ENCODE peak calls at places on chromosomes 13 and 19, in five cellular contexts. One of them, this sample, is unnamed.

GRCh38 chr19:35381318-35381717 is 10.4 kb downstream of the GPR42 start:
- DNase-seq in pancreas: no peak
- DNase-seq in K562: no peak
- DNase-seq in thoracic aorta: no peak
- DNase-seq in foreskin keratinocyte: no peak
- DNase-seq in this sample: no peak

GRCh38 chr19:4051175-4052101 is 15.3 kb downstream of the ZBTB7A start:
- DNase-seq in foreskin keratinocyte: peak; percentile 46
- DNase-seq in thoracic aorta: no peak
- DNase-seq in pancreas: no peak
- DNase-seq in K562: no peak
- DNase-seq in this sample: peak; percentile 93

GRCh38 chr19:42693760-42694350 is 46.4 kb downstream of the PSG3 start:
- DNase-seq in K562: peak; percentile 19
- DNase-seq in thoracic aorta: no peak
- DNase-seq in foreskin keratinocyte: peak; percentile 6
- DNase-seq in pancreas: peak; percentile 6
- DNase-seq in this sample: peak; percentile 43

GRCh38 chr13:111948281-111948680 is 118.7 kb upstream of the SOX1 start:
- DNase-seq in K562: no peak
- DNase-seq in thoracic aorta: no peak
- DNase-seq in pancreas: no peak
- DNase-seq in foreskin keratinocyte: no peak
- DNase-seq in this sample: no peak

GRCh38 chr19:40443930-40444180 is 280 bp downstream of the SERTAD3 start:
- DNase-seq in foreskin keratinocyte: peak; percentile 32
- DNase-seq in pancreas: no peak
- DNase-seq in thoracic aorta: no peak
- DNase-seq in K562: peak; percentile 74
- DNase-seq in this sample: no peak

GRCh38 chr13:30022796-30023195 is 172.4 kb upstream of the UBL3 start:
- DNase-seq in thoracic aorta: no peak
- DNase-seq in foreskin keratinocyte: no peak
- DNase-seq in pancreas: no peak
- DNase-seq in K562: no peak
- DNase-seq in this sample: no peak

GRCh38 chr13:99404005-99404755 is 97.0 kb upstream of the GPR183 start:
- DNase-seq in pancreas: no peak
- DNase-seq in thoracic aorta: no peak
- DNase-seq in K562: no peak
- DNase-seq in foreskin keratinocyte: no peak
- DNase-seq in this sample: peak; percentile 59

GRCh38 chr13:35675651-35676050 is 199.2 kb upstream of the MAB21L1 start:
- DNase-seq in foreskin keratinocyte: no peak
- DNase-seq in K562: no peak
- DNase-seq in pancreas: no peak
- DNase-seq in thoracic aorta: no peak
- DNase-seq in this sample: no peak

GRCh38 chr19:4140237-4140711 is 13.2 kb upstream of the CREB3L3 start:
- DNase-seq in K562: peak; percentile 78
- DNase-seq in thoracic aorta: no peak
- DNase-seq in pancreas: no peak
- DNase-seq in foreskin keratinocyte: no peak
- DNase-seq in this sample: peak; percentile 38

GRCh38 chr19:48537541-48537940 is 14.4 kb upstream of the SULT2B1 start:
- DNase-seq in K562: no peak
- DNase-seq in thoracic aorta: no peak
- DNase-seq in pancreas: no peak
- DNase-seq in foreskin keratinocyte: no peak
- DNase-seq in this sample: no peak

GRCh38 chr13:113815151-113816058 is 48.5 kb downstream of the GAS6 start:
- DNase-seq in pancreas: no peak
- DNase-seq in thoracic aorta: no peak
- DNase-seq in foreskin keratinocyte: no peak
- DNase-seq in K562: no peak
- DNase-seq in this sample: no peak

GRCh38 chr13:71869274-71869673 is 2.3 kb upstream of the DACH1 start:
- DNase-seq in thoracic aorta: no peak
- DNase-seq in pancreas: no peak
- DNase-seq in foreskin keratinocyte: no peak
- DNase-seq in K562: no peak
- DNase-seq in this sample: no peak

GRCh38 chr13:101917475-101917810 is 465.0 kb downstream of the ITGBL1 start:
- DNase-seq in K562: no peak
- DNase-seq in pancreas: peak; percentile 2
- DNase-seq in foreskin keratinocyte: no peak
- DNase-seq in thoracic aorta: no peak
- DNase-seq in this sample: no peak

GRCh38 chr13:113771709-113772331 is 12.8 kb downstream of the TMEM255B start:
- DNase-seq in thoracic aorta: no peak
- DNase-seq in pancreas: no peak
- DNase-seq in K562: no peak
- DNase-seq in foreskin keratinocyte: peak; percentile 22
- DNase-seq in this sample: peak; percentile 54

DNA sequence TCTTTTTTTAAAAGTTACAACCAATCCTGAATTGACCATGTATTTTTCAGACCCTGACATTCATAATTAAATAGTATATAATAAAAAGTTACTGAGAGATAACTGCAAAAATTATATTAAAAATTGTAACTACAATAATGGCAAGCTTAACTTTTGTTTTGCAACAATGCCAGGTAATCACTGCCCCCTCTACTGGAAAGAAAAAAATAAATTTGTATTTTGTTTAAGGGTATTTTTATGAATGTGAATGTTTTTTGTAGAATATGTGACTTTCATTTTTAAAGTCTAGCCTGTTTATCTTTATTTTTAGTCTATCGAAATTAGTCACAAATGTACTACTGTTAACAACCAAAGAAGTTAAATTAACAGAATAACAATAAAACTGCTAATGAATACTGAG is 21.7 kb downstream of the MRPS31 start:
- DNase-seq in foreskin keratinocyte: no peak
- DNase-seq in K562: no peak
- DNase-seq in pancreas: no peak
- DNase-seq in thoracic aorta: no peak
- DNase-seq in this sample: no peak
- TF ChIP-seq CTCF in foreskin keratinocyte: peak; percentile 48
- TF ChIP-seq CTCF in K562: no peak
- TF ChIP-seq CTCF in pancreas: no peak
- TF ChIP-seq CTCF in thoracic aorta: no peak
- TF ChIP-seq CTCF in this sample: no peak

GRCh38 chr13:41465965-41466364 is 8.6 kb downstream of the RGCC start:
- DNase-seq in foreskin keratinocyte: no peak
- DNase-seq in K562: no peak
- DNase-seq in pancreas: no peak
- DNase-seq in thoracic aorta: no peak
- DNase-seq in this sample: no peak

GRCh38 chr13:41465215-41465907 is 8.0 kb downstream of the RGCC start:
- DNase-seq in foreskin keratinocyte: peak; percentile 59
- DNase-seq in pancreas: no peak
- DNase-seq in thoracic aorta: no peak
- DNase-seq in K562: no peak
- DNase-seq in this sample: peak; percentile 81

GRCh38 chr13:41462427-41462826 is 5.1 kb downstream of the RGCC start:
- DNase-seq in foreskin keratinocyte: no peak
- DNase-seq in thoracic aorta: no peak
- DNase-seq in K562: no peak
- DNase-seq in pancreas: no peak
- DNase-seq in this sample: no peak

GRCh38 chr13:41461527-41462124 is 4.3 kb downstream of the RGCC start:
- DNase-seq in foreskin keratinocyte: no peak
- DNase-seq in pancreas: no peak
- DNase-seq in K562: no peak
- DNase-seq in thoracic aorta: no peak
- DNase-seq in this sample: no peak

GRCh38 chr13:41463823-41464602 is 6.7 kb downstream of the RGCC start:
- DNase-seq in foreskin keratinocyte: no peak
- DNase-seq in thoracic aorta: no peak
- DNase-seq in K562: peak; percentile 74
- DNase-seq in pancreas: no peak
- DNase-seq in this sample: no peak
- H3K4me1 ChIP-seq in foreskin keratinocyte: peaks cover 11% of the 10 kb centered on the region
- H3K4me1 ChIP-seq in thoracic aorta: peaks cover 28% of the 10 kb centered on the region
- H3K4me1 ChIP-seq in K562: peaks cover 42% of the 10 kb centered on the region
- H3K4me1 ChIP-seq in pancreas: no peaks in the 10 kb centered on the region
- H3K4me1 ChIP-seq in this sample: peaks cover 11% of the 10 kb centered on the region

GRCh38 chr13:51222510-51223283 is 499 bp downstream of the FAM124A start:
- DNase-seq in thoracic aorta: no peak
- DNase-seq in K562: no peak
- DNase-seq in foreskin keratinocyte: no peak
- DNase-seq in pancreas: no peak
- DNase-seq in this sample: no peak
- TF ChIP-seq CTCF in thoracic aorta: no peak
- TF ChIP-seq CTCF in K562: no peak
- TF ChIP-seq CTCF in foreskin keratinocyte: no peak
- TF ChIP-seq CTCF in pancreas: no peak
- TF ChIP-seq CTCF in this sample: no peak

GRCh38 chr19:16627928-16628182 is 149 bp downstream of the MED26 start:
- DNase-seq in foreskin keratinocyte: no peak
- DNase-seq in K562: no peak
- DNase-seq in thoracic aorta: no peak
- DNase-seq in pancreas: no peak
- DNase-seq in this sample: no peak
- H3K4me1 ChIP-seq in foreskin keratinocyte: peaks cover 7% of the 10 kb centered on the region
- H3K4me1 ChIP-seq in K562: peaks cover 13% of the 10 kb centered on the region
- H3K4me1 ChIP-seq in thoracic aorta: peaks cover 16% of the 10 kb centered on the region
- H3K4me1 ChIP-seq in pancreas: peaks cover 34% of the 10 kb centered on the region
- H3K4me1 ChIP-seq in this sample: peaks cover 13% of the 10 kb centered on the region

GRCh38 chr19:7978196-7978825 is 27.1 kb downstream of the ELAVL1 start:
- DNase-seq in K562: no peak
- DNase-seq in foreskin keratinocyte: no peak
- DNase-seq in thoracic aorta: no peak
- DNase-seq in pancreas: no peak
- DNase-seq in this sample: no peak
- TF ChIP-seq CTCF in K562: no peak
- TF ChIP-seq CTCF in foreskin keratinocyte: no peak
- TF ChIP-seq CTCF in thoracic aorta: no peak
- TF ChIP-seq CTCF in pancreas: no peak
- TF ChIP-seq CTCF in this sample: no peak

DNA sequence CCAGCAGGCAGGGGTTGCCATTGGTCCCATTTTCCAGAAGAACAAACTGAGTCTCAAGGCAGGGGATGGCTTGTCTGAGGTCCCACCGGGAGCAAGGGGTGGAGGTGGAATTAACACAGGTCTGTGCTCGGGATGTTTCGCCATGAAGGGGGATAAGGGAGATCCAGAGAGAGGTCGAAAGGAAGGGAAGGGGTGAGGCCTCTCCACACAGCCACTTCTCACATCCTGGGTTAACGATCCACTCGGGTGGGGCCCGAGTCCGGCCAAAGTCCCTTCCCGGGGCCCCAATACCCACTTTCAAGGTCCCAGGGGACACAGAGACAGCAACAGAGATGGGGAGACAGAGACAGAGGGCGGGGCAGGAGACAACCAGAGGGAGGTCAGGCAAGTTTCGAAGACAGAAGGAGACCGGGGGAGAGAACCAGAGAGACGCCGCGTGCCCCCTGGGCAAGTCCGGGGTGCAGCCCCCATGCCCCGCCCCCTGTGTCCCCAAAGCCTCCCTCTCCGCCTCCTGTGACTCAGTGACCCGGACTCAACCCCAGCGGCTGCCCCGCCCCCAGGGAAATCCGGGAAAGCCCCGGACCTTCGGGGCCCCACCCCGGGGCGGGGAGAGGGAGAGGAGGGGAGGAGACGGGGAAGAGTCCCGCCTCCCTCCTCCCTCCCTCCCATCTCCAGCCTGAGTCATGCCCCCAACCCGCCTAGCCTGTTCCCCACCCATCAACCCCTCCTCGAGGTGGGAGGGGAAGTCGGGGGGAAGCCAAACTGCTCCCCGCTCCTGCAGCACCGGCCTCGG is 1.4 kb upstream of the BCL3 start:
- DNase-seq in K562: peak; percentile 95
- DNase-seq in pancreas: peak; percentile 95
- DNase-seq in thoracic aorta: peak; percentile 83
- DNase-seq in foreskin keratinocyte: peak; percentile 90
- DNase-seq in this sample: peak; percentile 98
- H3K4me1 ChIP-seq in K562: peaks cover 12% of the 10 kb centered on the region
- H3K4me1 ChIP-seq in pancreas: peaks cover 25% of the 10 kb centered on the region
- H3K4me1 ChIP-seq in thoracic aorta: peaks cover 49% of the 10 kb centered on the region
- H3K4me1 ChIP-seq in foreskin keratinocyte: peaks cover 20% of the 10 kb centered on the region
- H3K4me1 ChIP-seq in this sample: peaks cover 44% of the 10 kb centered on the region

DNA sequence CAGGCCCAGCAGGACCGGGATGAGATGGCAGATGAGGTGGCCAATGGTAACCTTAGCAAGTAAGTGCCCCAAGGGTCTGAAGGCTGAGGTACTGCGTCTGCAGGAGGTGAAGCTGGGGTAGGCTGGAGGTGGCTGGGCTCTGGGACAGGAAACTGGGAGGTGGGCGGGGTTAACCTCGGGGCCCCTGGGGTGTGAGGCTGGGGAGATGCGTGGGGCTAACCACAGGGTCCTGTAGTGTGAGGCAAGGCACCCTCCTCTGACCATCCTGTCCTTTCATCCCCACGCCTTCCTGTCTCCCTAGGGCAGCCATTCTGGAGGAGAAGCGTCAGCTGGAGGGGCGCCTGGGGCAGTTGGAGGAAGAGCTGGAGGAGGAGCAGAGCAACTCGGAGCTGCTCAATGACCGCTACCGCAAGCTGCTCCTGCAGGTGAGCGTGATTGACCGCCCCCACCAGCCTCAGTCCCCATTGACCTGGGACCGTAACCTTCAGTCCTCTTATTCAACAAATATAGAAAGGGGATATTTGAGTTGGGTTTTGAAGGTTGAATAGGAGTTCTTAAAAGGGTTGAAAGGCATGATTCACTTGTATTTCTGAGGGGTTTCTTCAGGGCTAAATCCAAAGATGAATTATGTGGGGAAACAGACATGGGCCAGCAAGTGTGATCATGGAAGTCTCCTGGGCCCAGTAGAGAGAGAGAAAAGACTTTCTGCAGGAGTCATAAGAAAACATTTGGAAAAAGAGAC is 35.7 kb downstream of the KCNC3 start:
- DNase-seq in thoracic aorta: no peak
- DNase-seq in pancreas: no peak
- DNase-seq in K562: no peak
- DNase-seq in foreskin keratinocyte: no peak
- DNase-seq in this sample: no peak
- TF ChIP-seq CTCF in thoracic aorta: no peak
- TF ChIP-seq CTCF in pancreas: no peak
- TF ChIP-seq CTCF in K562: no peak
- TF ChIP-seq CTCF in foreskin keratinocyte: no peak
- TF ChIP-seq CTCF in this sample: no peak

GRCh38 chr19:16928916-16929315 is 40.1 kb downstream of the F2RL3 start:
- DNase-seq in pancreas: no peak
- DNase-seq in thoracic aorta: no peak
- DNase-seq in foreskin keratinocyte: no peak
- DNase-seq in K562: no peak
- DNase-seq in this sample: no peak
- H3K4me1 ChIP-seq in pancreas: no peaks in the 10 kb centered on the region
- H3K4me1 ChIP-seq in thoracic aorta: no peaks in the 10 kb centered on the region
- H3K4me1 ChIP-seq in foreskin keratinocyte: no peaks in the 10 kb centered on the region
- H3K4me1 ChIP-seq in K562: no peaks in the 10 kb centered on the region
- H3K4me1 ChIP-seq in this sample: no peaks in the 10 kb centered on the region

This sample was measured in mammary epithelial cell.